ENCODE peak calls at places on chromosomes 6 and 20, in nine cellular contexts. Q, K, R, S, U, I, H, P and T are unnamed samples. For H3K36me3, the result is how much of the 10 kb centered on the place peaks cover.

GRCh38 chr6:14412026-14412425 is 294.5 kb downstream of the CD83 start:
- DNase-seq in I (no peak), S (no peak), P (no peak), H (no peak), K (no peak), U (no peak), R (no peak), Q (no peak), T (no peak)

GRCh38 chr20:64167676-64168075 is 3.4 kb downstream of the MYT1 start:
- DNase-seq in U (no peak), R (peak), I (no peak), K (no peak), P (no peak), Q (no peak), S (no peak), H (no peak), T (no peak)

GRCh38 chr6:44664716-44665115 is 277.2 kb downstream of the CDC5L start:
- DNase-seq in U (no peak), I (no peak), H (no peak), S (no peak), P (no peak), R (no peak), Q (no peak), K (no peak), T (no peak)

GRCh38 chr20:22470620-22471026 is 113.7 kb downstream of the FOXA2 start:
- DNase-seq in Q (no peak), I (no peak), S (no peak), H (no peak), R (no peak), U (no peak), P (no peak), K (no peak), T (no peak)

GRCh38 chr6:149565539-149566371 is 420 bp upstream of the GINM1 start:
- DNase-seq in R (peak), Q (peak), H (peak), S (peak), P (peak), I (peak), K (peak), U (peak), T (peak)

GRCh38 chr20:2872304-2873009 is 824 bp upstream of the PTPRA start:
- DNase-seq in H (peak), K (peak), U (peak), I (peak), R (peak), S (peak), Q (peak), P (peak), T (peak)

GRCh38 chr6:154653853-154654252 is 79.4 kb upstream of the SCAF8 start:
- DNase-seq in R (no peak), Q (no peak), U (peak), H (no peak), S (no peak), I (peak), P (no peak), K (no peak), T (no peak)

GRCh38 chr20:61385316-61385715 is 133.3 kb downstream of the CDH4 start:
- DNase-seq in U (no peak), S (no peak), H (no peak), K (no peak), Q (no peak), I (no peak), P (no peak), R (no peak), T (no peak)

GRCh38 chr6:219641-220198 is 72.6 kb upstream of the DUSP22 start:
- DNase-seq in H (peak), I (peak), P (no peak), K (no peak), S (no peak), U (peak), R (no peak), Q (no peak), T (peak)

GRCh38 chr6:82178084-82178758 is 69.3 kb downstream of the IBTK start:
- DNase-seq in R (no peak), I (no peak), S (no peak), K (no peak), H (no peak), P (no peak), Q (no peak), U (no peak), T (no peak)

GRCh38 chr6:134182528-134182927 is 130.1 kb upstream of the SLC2A12 start:
- DNase-seq in K (no peak), R (no peak), U (no peak), H (no peak), P (no peak), Q (no peak), S (no peak), I (no peak), T (no peak)

GRCh38 chr6:67129780-67130179 is 1422.8 kb upstream of the EYS start:
- DNase-seq in S (no peak), H (no peak), R (no peak), P (no peak), I (no peak), K (no peak), Q (no peak), U (no peak), T (no peak)

GRCh38 chr20:24364464-24364863 is 105.0 kb upstream of the SYNDIG1 start:
- DNase-seq in I (no peak), Q (no peak), H (no peak), U (no peak), R (no peak), S (no peak), P (no peak), K (no peak), T (no peak)

GRCh38 chr6:112717856-112718255 is 370.7 kb downstream of the RFPL4B start:
- DNase-seq in H (no peak), K (no peak), S (no peak), I (no peak), Q (no peak), U (no peak), P (no peak), R (no peak), T (no peak)

GRCh38 chr6:39243809-39244208 is 14.5 kb upstream of the KCNK5 start:
- DNase-seq in R (peak), I (no peak), H (peak), U (peak), K (no peak), P (no peak), Q (no peak), S (no peak), T (peak)

GRCh38 chr6:89242574-89243330 is 25.6 kb upstream of the GABRR1 start:
- DNase-seq in H (no peak), R (no peak), Q (peak), S (no peak), I (peak), K (no peak), P (no peak), U (no peak), T (no peak)

GRCh38 chr20:6575912-6576391 is 191.5 kb upstream of the BMP2 start:
- DNase-seq in Q (no peak), S (no peak), R (no peak), P (no peak), U (no peak), I (peak), H (no peak), K (no peak), T (no peak)

GRCh38 chr20:11261533-11262000 is 587.8 kb upstream of the JAG1 start:
- DNase-seq in Q (no peak), I (no peak), U (no peak), S (no peak), K (no peak), P (no peak), R (no peak), H (no peak), T (no peak)

DNA sequence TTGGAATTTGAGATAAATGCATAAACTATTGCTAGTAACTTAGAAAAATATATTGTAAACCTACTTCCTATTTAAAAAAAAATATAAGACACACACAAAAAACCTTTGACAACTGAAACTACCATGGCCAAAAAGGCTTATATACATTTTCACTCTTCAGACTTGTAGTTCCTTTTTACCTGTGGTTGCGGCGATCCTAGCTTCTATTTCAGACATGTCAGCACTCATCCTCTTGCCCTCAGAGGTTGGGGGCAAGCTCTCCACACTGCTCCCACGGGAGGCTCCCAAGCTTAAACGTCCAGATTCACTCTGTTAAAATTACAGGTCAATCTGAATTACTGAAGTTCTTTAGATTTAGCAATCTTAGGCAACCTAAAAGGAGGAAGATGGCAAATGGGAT is 39.8 kb downstream of the MAP3K7 start:
- DNase-seq in Q (no peak), P (no peak), K (no peak), R (no peak), U (no peak), S (no peak), I (no peak), H (no peak), T (no peak)
- H3K36me3 ChIP-seq in Q (under half), P (half or more), K (half or more), R (under half), U (half or more), S (under half), I (under half), H (under half), T (half or more)

GRCh38 chr20:60202046-60202445 is 243.8 kb downstream of the CDH26 start:
- DNase-seq in P (no peak), I (no peak), R (no peak), S (no peak), H (no peak), K (no peak), U (no peak), Q (no peak), T (no peak)
- H3K36me3 ChIP-seq in P (under half), I (under half), R (under half), S (under half), H (under half), K (under half), U (under half), Q (under half), T (under half)

DNA sequence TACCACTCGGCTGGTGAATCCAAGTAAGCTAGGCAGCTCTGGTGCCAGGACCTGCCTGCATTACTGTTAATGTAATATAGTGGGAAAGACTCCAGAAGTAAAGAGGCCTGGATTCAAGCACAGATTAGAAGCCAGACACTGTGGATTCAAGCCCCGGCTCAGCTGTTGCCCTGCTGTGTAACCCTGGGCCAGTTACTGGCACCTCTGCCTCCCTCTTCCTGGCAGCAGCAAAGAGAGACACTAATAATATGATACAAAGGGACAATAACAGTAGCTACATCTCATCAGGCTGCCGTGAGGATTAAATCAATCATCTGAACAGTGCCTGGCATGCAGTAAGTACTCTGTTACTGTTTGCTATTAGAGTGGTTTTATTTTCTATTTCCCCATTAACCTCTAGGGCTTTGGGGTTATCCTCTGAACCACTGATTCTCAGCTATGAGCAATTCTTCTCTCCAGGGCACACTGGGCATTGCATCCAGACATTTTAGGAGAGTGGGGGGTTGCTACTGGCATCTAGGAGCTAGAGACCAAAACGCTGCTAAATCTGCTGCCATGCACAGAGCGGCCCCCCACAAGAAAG is 92.9 kb downstream of the ZMYND8 start:
- DNase-seq in H (peak), K (no peak), P (no peak), U (no peak), R (no peak), I (no peak), S (no peak), Q (no peak), T (peak)
- H3K36me3 ChIP-seq in H (under half), K (under half), P (half or more), U (under half), R (under half), I (under half), S (under half), Q (under half), T (under half)

GRCh38 chr6:18216411-18216810 is 47.9 kb downstream of the DEK start:
- DNase-seq in H (no peak), I (no peak), R (no peak), K (no peak), U (no peak), S (no peak), P (no peak), Q (no peak), T (no peak)
- H3K36me3 ChIP-seq in H (under half), I (under half), R (under half), K (under half), U (under half), S (under half), P (under half), Q (under half), T (half or more)

GRCh38 chr6:11187301-11187700 is 45.2 kb downstream of the NEDD9 start:
- DNase-seq in R (no peak), P (no peak), H (no peak), U (no peak), K (no peak), Q (no peak), I (no peak), S (no peak), T (no peak)
- H3K36me3 ChIP-seq in R (half or more), P (half or more), H (under half), U (half or more), K (half or more), Q (under half), I (under half), S (under half), T (half or more)

DNA sequence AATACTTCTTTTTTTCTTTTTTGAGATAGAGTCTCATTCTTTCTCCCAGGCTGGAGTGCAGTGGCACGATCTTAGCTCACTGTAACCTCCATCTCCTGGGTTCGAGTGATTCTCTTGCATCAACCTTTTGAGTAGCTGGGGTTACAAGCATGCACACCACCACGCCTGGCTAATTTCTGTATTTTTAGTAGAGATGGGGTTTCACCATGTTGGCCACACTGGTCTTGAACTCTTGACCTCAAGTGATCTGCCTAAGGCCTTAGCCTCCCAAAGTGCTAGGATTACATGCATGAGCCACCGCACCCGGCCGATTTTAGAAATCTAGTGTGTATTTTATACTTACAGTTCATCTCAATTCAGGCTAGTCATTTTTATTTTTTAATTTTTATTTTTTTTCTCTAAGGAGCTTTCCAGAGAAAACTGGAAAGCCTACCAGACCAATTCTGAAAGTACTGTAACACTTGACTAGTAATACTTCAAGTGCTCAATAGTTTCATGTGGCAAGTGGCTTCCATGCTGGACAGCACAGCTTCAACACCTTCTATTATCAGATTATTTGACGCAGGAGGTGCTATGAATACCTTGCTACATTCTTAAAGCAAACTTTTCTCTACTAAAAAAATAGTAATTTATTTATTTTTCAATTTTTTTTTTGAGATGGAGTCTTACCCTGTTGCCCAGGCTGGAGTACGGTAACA is 25.0 kb downstream of the POLR1C start:
- DNase-seq in I (no peak), H (no peak), R (no peak), Q (no peak), K (no peak), U (no peak), S (no peak), P (no peak), T (no peak)
- H3K36me3 ChIP-seq in I (under half), H (under half), R (under half), Q (under half), K (half or more), U (half or more), S (under half), P (half or more), T (under half)

DNA sequence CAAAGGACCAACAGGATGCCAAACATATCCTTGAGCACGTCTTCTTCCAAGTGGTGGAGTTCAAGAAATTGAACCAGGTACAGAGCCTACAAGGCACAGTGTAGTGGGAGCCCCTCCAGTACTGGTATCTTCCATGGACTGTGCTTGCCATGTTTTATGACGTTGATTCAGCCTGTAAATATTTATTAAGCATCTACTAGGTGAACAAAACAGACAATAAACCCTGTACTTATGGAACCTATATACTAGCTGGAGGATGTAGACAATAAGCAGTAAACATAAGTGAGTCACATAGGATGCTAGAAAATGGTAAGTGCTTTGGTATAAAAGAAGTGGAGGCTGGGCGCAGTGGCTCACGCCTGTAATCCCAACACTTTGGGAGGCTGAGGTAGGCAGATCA is 24.4 kb upstream of the MYBL2 start:
- DNase-seq in U (no peak), S (no peak), I (no peak), R (no peak), P (no peak), K (no peak), Q (no peak), H (no peak), T (no peak)
- H3K36me3 ChIP-seq in U (half or more), S (under half), I (under half), R (under half), P (half or more), K (under half), Q (under half), H (under half), T (under half)